ENCODE peak calls at places on chromosome 15, in five cellular contexts. G is MM.1S, M is GM23248, I is neural progenitor cell, B is HCT116. J is an unnamed sample.
A peak's percentile ranks its signal among the peaks of the same experiment; 100 is the strongest.

GRCh38 chr15:65920825-65921309 is 51.6 kb downstream of the RAB11A start:
- DNase-seq in G (no peak), M (peak; percentile 68), I (no peak), B (no peak), J (no peak)

GRCh38 chr15:89421219-89421618 is 75.2 kb downstream of the RHCG start:
- DNase-seq in G (no peak), M (no peak), I (no peak), B (no peak), J (no peak)

GRCh38 chr15:100900136-100900894 is 18.8 kb upstream of the LRRK1 start:
- DNase-seq in G (no peak), M (no peak), I (peak; percentile 32), B (no peak), J (no peak)

GRCh38 chr15:90955911-90956310 is 1.2 kb downstream of the RCCD1 start:
- DNase-seq in G (peak; percentile 62), M (no peak), I (no peak), B (no peak), J (no peak)

GRCh38 chr15:68786753-68787152 is 33.9 kb downstream of the ANP32A start:
- DNase-seq in G (no peak), M (no peak), I (no peak), B (no peak), J (no peak)

GRCh38 chr15:39874890-39875549 is 45.0 kb downstream of the GPR176 start:
- DNase-seq in G (peak; percentile 57), M (peak; percentile 50), I (peak; percentile 41), B (peak; percentile 24), J (peak; percentile 38)

GRCh38 chr15:100690786-100691160 is 88.4 kb downstream of the ASB7 start:
- DNase-seq in G (no peak), M (no peak), I (no peak), B (no peak), J (no peak)

GRCh38 chr15:38991126-38991525 is 426.5 kb upstream of the RASGRP1 start:
- DNase-seq in G (no peak), M (peak; percentile 64), I (peak; percentile 58), B (peak; percentile 8), J (peak; percentile 38)

GRCh38 chr15:58582150-58582549 is 150.4 kb downstream of the LIPC start:
- DNase-seq in G (no peak), M (no peak), I (no peak), B (no peak), J (no peak)

GRCh38 chr15:52427804-52428203 is 100.9 kb downstream of the MYO5A start:
- DNase-seq in G (no peak), M (peak; percentile 68), I (peak; percentile 53), B (peak; percentile 2), J (peak; percentile 43)

GRCh38 chr15:82803793-82804574 is 1.9 kb downstream of the FSD2 start:
- DNase-seq in G (no peak), M (peak; percentile 23), I (no peak), B (no peak), J (no peak)
- H3K27ac ChIP-seq in G (no peak overlapping the region), M (no peak overlapping the region), I (no peak overlapping the region), B (no peak overlapping the region), J (no peak overlapping the region)

DNA sequence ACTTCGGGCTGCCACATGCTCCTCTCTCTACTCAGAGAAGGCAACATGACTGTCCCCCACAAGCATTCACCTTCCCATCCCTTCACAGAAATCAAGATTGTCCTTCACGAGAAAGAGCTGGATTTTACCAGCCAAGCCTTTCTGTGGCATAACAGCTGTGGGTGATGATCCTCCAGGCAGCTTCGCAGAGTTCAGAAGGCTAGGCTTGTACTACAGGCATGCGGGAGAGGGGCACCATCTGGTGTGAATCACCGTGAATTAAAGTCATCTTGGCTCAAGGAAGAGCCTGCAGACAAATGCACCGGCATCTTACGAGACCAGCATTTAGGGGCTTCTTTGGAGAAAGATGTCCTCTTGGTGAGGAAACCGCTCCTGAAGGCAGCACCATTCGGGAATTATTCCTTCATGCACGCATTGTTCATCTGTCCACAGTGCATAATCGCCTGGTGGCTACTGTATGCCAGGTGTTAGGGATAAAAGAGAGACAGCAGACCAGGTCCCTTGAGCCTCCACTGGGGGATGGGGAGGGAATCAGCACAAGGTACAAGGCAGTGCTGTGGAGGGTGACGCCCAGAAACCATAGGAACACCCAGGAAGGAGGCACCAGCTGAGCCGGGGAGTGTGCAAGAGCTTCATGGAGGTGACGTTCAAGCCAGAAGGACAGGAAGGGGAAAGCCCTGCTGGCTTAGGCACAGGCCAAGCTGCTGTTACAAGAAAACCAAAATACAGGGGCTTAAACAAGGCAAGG is 108.6 kb downstream of the TMEM266 start:
- DNase-seq in G (no peak), M (peak; percentile 48), I (no peak), B (no peak), J (no peak)
- TF ChIP-seq EZH2phosphoT487 in G (no peak), M (no peak), I (no peak), B (no peak), J (no peak)

DNA sequence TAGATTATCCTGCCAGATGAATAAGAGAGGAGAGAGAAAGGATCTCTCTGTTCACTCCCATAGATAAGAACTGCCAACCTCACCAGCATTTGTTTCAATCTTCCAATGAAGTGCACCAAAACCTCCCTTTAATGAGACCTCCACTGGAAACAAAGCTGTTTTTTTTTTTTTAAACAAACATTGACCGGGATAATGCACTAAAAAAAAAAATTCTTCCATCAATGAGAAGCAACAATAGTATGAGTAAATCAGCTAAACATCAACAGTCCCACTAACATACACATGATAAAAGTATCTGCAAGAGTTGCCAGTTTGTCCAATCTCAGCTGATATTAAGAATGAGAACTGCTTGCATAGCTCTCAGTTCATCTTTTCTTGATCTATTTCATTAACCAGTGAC is 19.9 kb downstream of the TJP1 start:
- DNase-seq in G (no peak), M (no peak), I (no peak), B (no peak), J (no peak)
- TF ChIP-seq EZH2 in G (no peak), M (no peak), I (no peak), B (no peak), J (no peak)

GRCh38 chr15:57377478-57377847 is 1.2 kb downstream of the CGNL1 start:
- DNase-seq in G (no peak), M (no peak), I (no peak), B (peak; percentile 4), J (no peak)

GRCh38 chr15:57376695-57377477 is 581 bp downstream of the CGNL1 start:
- DNase-seq in G (no peak), M (peak; percentile 39), I (peak; percentile 71), B (no peak), J (peak; percentile 53)

GRCh38 chr15:57382222-57382621 is 5.9 kb downstream of the CGNL1 start:
- DNase-seq in G (no peak), M (no peak), I (no peak), B (no peak), J (peak; percentile 57)

GRCh38 chr15:57380854-57381253 is 4.5 kb downstream of the CGNL1 start:
- DNase-seq in G (no peak), M (no peak), I (no peak), B (no peak), J (no peak)

DNA sequence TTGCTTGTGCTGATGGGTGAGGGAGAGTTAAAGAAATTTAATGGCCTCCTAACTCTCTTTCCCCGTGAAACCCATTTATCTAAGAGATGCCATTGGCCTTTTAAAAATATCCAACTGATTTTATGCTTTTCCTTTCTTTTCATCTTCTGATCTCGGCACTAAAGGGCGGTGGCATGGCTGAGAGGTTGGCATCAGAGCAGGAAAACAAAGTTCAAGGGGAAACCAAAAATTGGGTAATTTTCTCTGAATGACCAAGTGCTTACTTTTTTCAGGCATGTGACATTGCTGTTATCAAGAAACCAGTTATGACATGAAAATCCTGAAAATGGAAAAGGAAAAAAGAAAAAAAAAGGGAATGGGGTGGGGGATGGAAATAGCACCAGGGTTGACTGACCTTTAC is 3.2 kb downstream of the CGNL1 start:
- DNase-seq in G (no peak), M (no peak), I (no peak), B (no peak), J (no peak)
- H3K27ac ChIP-seq in G (no peak overlapping the region), M (no peak overlapping the region), I (no peak overlapping the region), B (no peak overlapping the region), J (no peak overlapping the region)

DNA sequence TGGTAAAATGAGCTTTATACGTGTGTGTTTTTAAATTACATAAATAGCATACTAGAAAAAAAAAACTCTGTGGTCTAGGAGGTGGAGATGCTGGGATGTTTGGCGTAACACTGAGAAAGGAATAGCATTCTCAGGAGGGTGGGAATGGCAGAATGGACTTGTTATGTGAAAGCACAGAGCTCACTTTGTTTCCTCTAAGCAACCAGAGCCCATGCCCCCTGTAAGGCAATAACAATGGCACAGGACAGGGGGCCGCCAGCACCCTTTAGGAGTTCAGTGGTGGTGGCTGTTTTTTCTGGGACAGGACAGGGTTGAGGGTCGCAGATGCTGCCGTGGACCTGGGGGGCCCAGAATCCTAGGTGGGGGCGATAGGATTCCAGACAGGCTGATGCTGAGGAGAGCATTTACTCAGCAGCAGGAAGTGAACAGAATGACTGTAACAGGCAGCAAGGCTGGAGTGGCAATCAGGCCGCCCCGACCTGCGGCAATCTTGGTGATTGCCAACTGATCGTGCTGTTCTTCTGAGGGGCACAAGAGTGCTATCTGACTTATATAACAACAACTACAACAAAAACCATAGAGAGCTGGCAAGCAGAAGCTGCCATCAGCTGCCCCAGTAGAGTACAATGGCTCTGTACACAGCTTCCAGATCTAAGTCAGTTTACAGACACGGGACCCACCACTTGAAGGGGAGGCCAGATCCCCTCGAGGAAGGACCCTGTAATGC is 160.4 kb downstream of the UACA start:
- DNase-seq in G (no peak), M (no peak), I (no peak), B (no peak), J (no peak)
- TF ChIP-seq EZH2phosphoT487 in G (no peak), M (no peak), I (no peak), B (no peak), J (no peak)

DNA sequence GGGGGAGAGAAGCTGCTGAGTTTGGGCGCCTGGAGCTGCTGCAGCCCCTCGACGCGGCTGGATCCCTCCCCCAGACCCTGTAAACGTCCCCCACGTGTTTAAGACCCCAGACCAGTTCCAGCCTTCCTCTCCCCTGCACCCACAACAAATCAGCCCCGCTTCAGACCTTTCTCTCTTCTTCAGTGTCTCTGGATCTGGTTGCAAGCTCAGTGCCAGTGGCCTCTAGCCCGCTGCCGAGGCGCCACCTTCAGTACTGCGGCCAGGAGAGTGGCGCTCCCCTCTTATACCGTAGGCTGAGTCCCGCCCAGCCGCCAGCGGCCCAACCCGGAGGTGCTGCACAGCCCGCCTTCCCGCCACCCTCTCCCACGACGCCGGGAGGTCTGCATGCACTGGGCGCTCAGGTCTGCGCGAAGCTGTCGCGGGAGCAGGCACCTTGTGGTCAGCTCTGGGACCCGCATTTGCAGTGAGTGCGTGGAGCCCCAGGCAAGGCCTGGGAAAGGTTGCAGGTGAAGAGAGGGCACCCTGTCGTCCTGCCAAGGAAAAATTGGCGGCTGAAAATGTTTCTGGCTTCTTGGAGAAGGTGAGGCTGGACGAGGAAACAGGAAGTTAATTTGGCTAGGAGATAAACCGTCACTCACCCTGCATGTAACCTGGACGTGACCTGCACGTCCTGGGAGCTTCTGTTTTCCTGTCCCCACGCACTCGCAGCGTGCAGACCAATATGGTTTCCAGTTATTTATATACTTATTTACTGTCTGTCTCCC is at the start of gene C2CD4B:
- DNase-seq in G (no peak), M (peak; percentile 7), I (peak; percentile 71), B (no peak), J (peak; percentile 59)
- TF ChIP-seq EZH2 in G (no peak), M (no peak), I (peak; percentile 70), B (no peak), J (no peak)

DNA sequence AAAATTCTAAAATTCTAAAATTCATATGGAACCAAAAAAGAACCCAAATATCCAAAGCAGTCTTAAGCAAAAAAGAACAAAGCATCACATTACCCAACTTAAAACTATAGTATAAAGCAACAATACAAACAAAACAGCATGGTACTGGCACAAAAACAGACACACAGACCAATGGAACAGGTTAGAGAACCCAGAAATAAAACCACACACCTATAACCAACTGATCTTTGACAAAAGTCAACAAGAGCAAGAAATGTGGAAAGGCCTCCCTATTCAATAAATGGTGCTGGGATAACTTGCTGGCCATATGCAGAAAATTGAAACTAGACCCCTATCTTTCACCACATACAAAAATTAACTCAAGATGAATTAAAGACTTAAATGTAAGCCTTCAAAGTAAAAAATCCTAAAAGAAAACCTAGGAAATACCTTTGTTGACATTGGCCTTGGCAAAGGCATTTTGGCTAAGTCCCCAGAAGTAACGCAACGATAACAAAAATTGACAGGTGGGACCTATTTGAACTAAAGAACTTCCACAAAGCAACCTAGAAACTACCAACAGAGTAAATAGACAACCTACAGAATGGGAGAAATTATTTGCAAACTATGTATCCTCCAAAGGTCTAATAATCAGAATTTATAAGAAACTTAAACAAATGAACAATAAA is 56.9 kb downstream of the TTBK2 start:
- DNase-seq in G (no peak), M (no peak), I (no peak), B (no peak), J (no peak)
- H3K27ac ChIP-seq in G (no peak overlapping the region), M (no peak overlapping the region), I (no peak overlapping the region), B (no peak overlapping the region), J (no peak overlapping the region)

J was measured in hepatocyte.